ENCODE peak calls at places on chromosomes 16 and 17, in nine cellular contexts. N is EH; P is stimulated activated CD8-positive, alpha-beta memory T cell treated with anti-CD3 and anti-CD28 coated beads, Interleukin-4, amount 100 ng/mL, for 24 hours; C is SW 1271; K is fibroblast of lung; H is T-helper 17 cell; U is GM12891; Z is Calu3; V is WERI-Rb-1. X is an unnamed sample.

GRCh38 chr17:39754958-39755549 is 17.3 kb downstream of the GRB7 start:
- DNase-seq in Z (no peak), K (no peak), P (no peak), C (no peak), N (peak), U (no peak), V (peak), H (no peak), X (no peak)

GRCh38 chr17:3003401-3004149 is 59.8 kb downstream of the OR1D5 start:
- DNase-seq in K (no peak), P (no peak), U (peak), H (no peak), Z (no peak), C (no peak), V (no peak), N (no peak), X (no peak)

GRCh38 chr17:82367724-82368524 is 3.6 kb upstream of the UTS2R start:
- DNase-seq in C (no peak), Z (no peak), P (no peak), K (no peak), N (peak), H (no peak), U (no peak), V (peak), X (no peak)

GRCh38 chr17:64001763-64002529 is 3.8 kb downstream of the PRR29 start:
- DNase-seq in C (no peak), V (no peak), Z (no peak), P (no peak), H (no peak), K (no peak), U (no peak), N (no peak), X (no peak)

GRCh38 chr17:7438050-7438614 is 1.2 kb upstream of the FGF11 start:
- DNase-seq in C (no peak), Z (no peak), K (no peak), N (no peak), H (peak), V (peak), P (peak), U (no peak), X (peak)

GRCh38 chr16:87058728-87059250 is 258.4 kb downstream of the C16orf95 start:
- DNase-seq in Z (no peak), C (no peak), K (no peak), U (no peak), V (no peak), P (no peak), H (no peak), N (no peak), X (no peak)

GRCh38 chr16:3094289-3095027 is 4.6 kb downstream of the ZSCAN10 start:
- DNase-seq in H (peak), C (no peak), N (peak), P (no peak), K (no peak), V (peak), Z (peak), U (no peak), X (no peak)

GRCh38 chr17:1999557-2000251 is 25.4 kb downstream of the RTN4RL1 start:
- DNase-seq in Z (peak), C (no peak), K (peak), N (peak), P (no peak), V (peak), H (no peak), U (no peak), X (no peak)

GRCh38 chr16:73183678-73184092 is 135.8 kb upstream of the ZFHX3 start:
- DNase-seq in U (no peak), K (no peak), P (no peak), H (no peak), C (no peak), Z (no peak), V (no peak), N (peak), X (no peak)

GRCh38 chr17:66830451-66830850 is 4.5 kb upstream of the CACNG5 start:
- DNase-seq in V (peak), H (no peak), K (no peak), N (no peak), U (no peak), C (no peak), P (no peak), Z (no peak), X (no peak)

GRCh38 chr17:900336-900735 is 79.2 kb downstream of the NXN start:
- DNase-seq in C (no peak), V (no peak), K (no peak), H (no peak), P (no peak), N (peak), U (no peak), Z (no peak), X (no peak)

GRCh38 chr16:22029632-22030031 is 21.7 kb downstream of the MOSMO start:
- DNase-seq in N (no peak), H (no peak), C (no peak), P (no peak), V (no peak), Z (no peak), K (no peak), U (no peak), X (no peak)

GRCh38 chr17:18981642-18982424 is 22.7 kb downstream of the FAM83G start:
- DNase-seq in K (peak), V (no peak), H (no peak), C (peak), N (peak), U (no peak), P (no peak), Z (peak), X (no peak)

GRCh38 chr17:2068101-2068518 is 13.2 kb downstream of the HIC1 start:
- DNase-seq in U (no peak), H (no peak), P (no peak), N (peak), Z (no peak), V (no peak), C (no peak), K (peak), X (no peak)

GRCh38 chr16:56246051-56246817 is 54.9 kb downstream of the GNAO1 start:
- DNase-seq in Z (no peak), U (no peak), P (no peak), H (no peak), V (no peak), K (peak), N (peak), C (no peak), X (no peak)

GRCh38 chr17:70013911-70014310 is 61.1 kb upstream of the KCNJ16 start:
- DNase-seq in P (no peak), V (no peak), H (no peak), K (no peak), C (no peak), N (no peak), Z (no peak), U (no peak), X (no peak)

GRCh38 chr17:8674344-8675305 is 44.1 kb upstream of the MYH10 start:
- DNase-seq in P (no peak), N (peak), K (peak), C (no peak), V (no peak), Z (no peak), U (no peak), H (no peak), X (no peak)

GRCh38 chr17:4706121-4706520 is 2.2 kb upstream of the PELP1 start:
- DNase-seq in V (no peak), H (no peak), N (peak), P (no peak), U (no peak), K (peak), Z (no peak), C (no peak), X (no peak)

GRCh38 chr16:67537270-67537635 is 8.6 kb downstream of the RIPOR1 start:
- DNase-seq in U (no peak), C (no peak), H (peak), N (peak), Z (peak), K (peak), V (no peak), P (peak), X (no peak)

GRCh38 chr17:12545877-12546513 is 119.7 kb upstream of the MYOCD start:
- DNase-seq in V (peak), K (peak), P (no peak), U (peak), H (no peak), N (peak), C (no peak), Z (peak), X (no peak)

GRCh38 chr17:73521376-73521775 is 122.9 kb downstream of the SDK2 start:
- DNase-seq in P (no peak), C (no peak), H (no peak), U (no peak), K (no peak), Z (no peak), N (no peak), V (no peak), X (no peak)

GRCh38 chr16:1454561-1454960 is 10.2 kb upstream of the CCDC154 start:
- DNase-seq in C (no peak), H (no peak), Z (no peak), P (no peak), U (no peak), V (no peak), K (no peak), N (no peak), X (no peak)

GRCh38 chr16:27760845-27761176 is 210.9 kb downstream of the KATNIP start:
- DNase-seq in C (no peak), V (no peak), P (no peak), Z (no peak), K (no peak), N (no peak), H (no peak), U (no peak), X (no peak)

GRCh38 chr17:57970706-57971105 is 15.5 kb upstream of the CUEDC1 start:
- DNase-seq in N (peak), P (no peak), V (peak), H (no peak), U (no peak), C (no peak), Z (no peak), K (peak), X (no peak)

GRCh38 chr17:41917192-41917591 is 1.6 kb downstream of the ACLY start:
- DNase-seq in K (peak), C (no peak), H (no peak), V (no peak), U (no peak), N (peak), P (no peak), Z (no peak), X (no peak)

GRCh38 chr16:19094542-19095365 is 19.0 kb upstream of the ITPRIPL2 start:
- DNase-seq in Z (peak), N (no peak), C (no peak), V (no peak), H (no peak), K (no peak), P (no peak), U (no peak), X (no peak)

GRCh38 chr17:18119166-18119745 is 10.7 kb downstream of the MYO15A start:
- DNase-seq in C (no peak), Z (no peak), N (no peak), K (no peak), H (no peak), V (no peak), U (no peak), P (no peak), X (no peak)

GRCh38 chr17:55417411-55418268 is 4.0 kb downstream of the MMD start:
- DNase-seq in V (no peak), N (no peak), K (no peak), H (no peak), Z (no peak), U (no peak), C (no peak), P (no peak), X (no peak)

GRCh38 chr17:63786961-63787711 is 13.2 kb downstream of the DDX42 start:
- DNase-seq in P (no peak), U (no peak), N (no peak), K (no peak), H (no peak), V (no peak), Z (peak), C (no peak), X (no peak)

GRCh38 chr17:35117984-35118383 is 1.7 kb downstream of the RAD51D start:
- DNase-seq in U (no peak), Z (no peak), H (no peak), K (no peak), P (no peak), N (peak), C (peak), V (no peak), X (no peak)

GRCh38 chr16:30069575-30070462 is 4.3 kb downstream of the ALDOA start:
- DNase-seq in P (no peak), Z (no peak), N (no peak), U (no peak), V (no peak), C (no peak), K (peak), H (no peak), X (no peak)

GRCh38 chr17:50575581-50576210 is 15.2 kb downstream of the CACNA1G start:
- DNase-seq in P (no peak), Z (peak), H (no peak), U (no peak), N (no peak), V (no peak), C (no peak), K (no peak), X (no peak)

GRCh38 chr17:4789701-4789950 is 862 bp downstream of the GLTPD2 start:
- DNase-seq in Z (no peak), V (no peak), H (no peak), N (no peak), U (no peak), P (no peak), C (no peak), K (no peak), X (no peak)

GRCh38 chr17:49168706-49169105 is 36.1 kb downstream of the B4GALNT2 start:
- DNase-seq in V (no peak), K (no peak), Z (no peak), C (no peak), N (no peak), P (no peak), H (no peak), U (no peak), X (no peak)

GRCh38 chr16:73311857-73312723 is 264.2 kb upstream of the ZFHX3 start:
- DNase-seq in C (no peak), P (no peak), Z (no peak), N (no peak), H (no peak), V (no peak), K (no peak), U (no peak), X (no peak)

X was measured in stimulated activated CD4-positive, alpha-beta T cell treated with anti-CD3 and anti-CD28 coated beads, TNF-alpha, amount 100 ng/mL, for 48 hours.